ENCODE peak calls at places on chromosomes 4 and X, in eight cellular contexts. G, P, W, L, X, I, J and Q are unnamed samples.

GRCh38 chrX:153687121-153688039 is at the start of gene SLC6A8:
- DNase-seq in G (peak; percentile 57), P (no peak), W (peak; percentile 50), L (peak; percentile 54), X (peak; percentile 90), I (no peak), J (no peak), Q (peak; percentile 83)

GRCh38 chr4:154928640-154929257 is 147.7 kb downstream of the RBM46 start:
- DNase-seq in G (no peak), P (no peak), W (no peak), L (peak; percentile 73), X (no peak), I (no peak), J (peak; percentile 8), Q (no peak)

GRCh38 chr4:140223056-140223810 is 69.2 kb upstream of the MAML3 start:
- DNase-seq in G (no peak), P (no peak), W (no peak), L (peak; percentile 68), X (no peak), I (no peak), J (peak; percentile 50), Q (no peak)

GRCh38 chr4:151744614-151745013 is 16.2 kb downstream of the GATB start:
- DNase-seq in G (no peak), P (no peak), W (no peak), L (peak; percentile 96), X (no peak), I (no peak), J (peak; percentile 96), Q (no peak)

GRCh38 chr4:82758701-82759685 is 39.6 kb downstream of the SCD5 start:
- DNase-seq in G (no peak), P (no peak), W (no peak), L (no peak), X (peak; percentile 61), I (no peak), J (no peak), Q (peak; percentile 68)

GRCh38 chr4:12961713-12962112 is 522.4 kb downstream of the RAB28 start:
- DNase-seq in G (no peak), P (no peak), W (no peak), L (no peak), X (no peak), I (no peak), J (no peak), Q (no peak)

GRCh38 chr4:164139291-164139690 is 614.6 kb upstream of the SMIM31 start:
- DNase-seq in G (no peak), P (no peak), W (no peak), L (no peak), X (no peak), I (no peak), J (no peak), Q (no peak)

GRCh38 chr4:54657194-54657555 is 582 bp upstream of the KIT start:
- DNase-seq in G (peak; percentile 86), P (no peak), W (no peak), L (no peak), X (no peak), I (peak; percentile 4), J (no peak), Q (no peak)

GRCh38 chr4:41880840-41881831 is 54.1 kb upstream of the TMEM33 start:
- DNase-seq in G (no peak), P (peak; percentile 80), W (no peak), L (peak; percentile 11), X (peak; percentile 81), I (no peak), J (no peak), Q (no peak)

GRCh38 chrX:137569470-137569891 is 3.6 kb downstream of the ZIC3 start:
- DNase-seq in G (no peak), P (no peak), W (no peak), L (no peak), X (no peak), I (no peak), J (no peak), Q (no peak)

GRCh38 chr4:54571762-54572542 is 85.8 kb upstream of the KIT start:
- DNase-seq in G (no peak), P (no peak), W (no peak), L (no peak), X (no peak), I (no peak), J (no peak), Q (no peak)

GRCh38 chrX:132956421-132957210 is 1.8 kb downstream of the HS6ST2 start:
- DNase-seq in G (no peak), P (no peak), W (no peak), L (no peak), X (peak; percentile 70), I (no peak), J (no peak), Q (no peak)

GRCh38 chr4:114137984-114138383 is 158.5 kb upstream of the ARSJ start:
- DNase-seq in G (no peak), P (no peak), W (no peak), L (no peak), X (no peak), I (no peak), J (no peak), Q (no peak)

GRCh38 chrX:44876076-44876475 is 3.1 kb downstream of the KDM6A start:
- DNase-seq in G (no peak), P (no peak), W (no peak), L (peak; percentile 24), X (no peak), I (no peak), J (peak; percentile 6), Q (no peak)

GRCh38 chr4:73701116-73701515 is 39.3 kb upstream of the CXCL8 start:
- DNase-seq in G (no peak), P (no peak), W (no peak), L (peak; percentile 74), X (no peak), I (no peak), J (peak; percentile 20), Q (no peak)

GRCh38 chrX:19627533-19627932 is 112.2 kb upstream of the MAP3K15 start:
- DNase-seq in G (no peak), P (no peak), W (no peak), L (peak; percentile 22), X (no peak), I (no peak), J (peak; percentile 50), Q (no peak)

GRCh38 chr4:38411092-38411491 is 252.9 kb upstream of the KLF3 start:
- DNase-seq in G (no peak), P (no peak), W (no peak), L (no peak), X (no peak), I (no peak), J (no peak), Q (no peak)

GRCh38 chr4:186204103-186204559 is 12.8 kb downstream of the CYP4V2 start:
- DNase-seq in G (no peak), P (no peak), W (peak; percentile 34), L (no peak), X (no peak), I (no peak), J (no peak), Q (no peak)

GRCh38 chr4:70452946-70453345 is 19.1 kb upstream of the MUC7 start:
- DNase-seq in G (no peak), P (no peak), W (no peak), L (no peak), X (no peak), I (no peak), J (no peak), Q (no peak)

GRCh38 chr4:3405176-3405575 is 36.6 kb upstream of the HGFAC start:
- DNase-seq in G (no peak), P (peak; percentile 81), W (no peak), L (no peak), X (no peak), I (no peak), J (no peak), Q (peak; percentile 71)

GRCh38 chr4:4693258-4693657 is 151.4 kb upstream of the STX18 start:
- DNase-seq in G (no peak), P (no peak), W (no peak), L (peak; percentile 32), X (no peak), I (no peak), J (peak; percentile 70), Q (no peak)

GRCh38 chr4:7189066-7189465 is 3.3 kb upstream of the SORCS2 start:
- DNase-seq in G (no peak), P (peak; percentile 51), W (no peak), L (no peak), X (no peak), I (no peak), J (no peak), Q (peak; percentile 50)

GRCh38 chr4:24730256-24731001 is 64.9 kb upstream of the SOD3 start:
- DNase-seq in G (no peak), P (peak; percentile 95), W (peak; percentile 56), L (peak; percentile 7), X (peak; percentile 85), I (no peak), J (peak; percentile 18), Q (peak; percentile 86)

GRCh38 chr4:155899891-155900290 is 3.6 kb upstream of the TDO2 start:
- DNase-seq in G (no peak), P (no peak), W (no peak), L (no peak), X (no peak), I (no peak), J (no peak), Q (no peak)

GRCh38 chrX:134622813-134623185 is 35.5 kb downstream of the PLAC1 start:
- DNase-seq in G (no peak), P (no peak), W (no peak), L (no peak), X (no peak), I (no peak), J (peak; percentile 13), Q (no peak)

GRCh38 chrX:38578152-38578551 is 16.8 kb downstream of the TSPAN7 start:
- DNase-seq in G (no peak), P (no peak), W (no peak), L (no peak), X (no peak), I (no peak), J (no peak), Q (no peak)

GRCh38 chr4:89263265-89263664 is 44.3 kb downstream of the GPRIN3 start:
- DNase-seq in G (no peak), P (no peak), W (no peak), L (no peak), X (no peak), I (no peak), J (no peak), Q (no peak)

GRCh38 chr4:58809366-58809765 is 1699.2 kb upstream of the IGFBP7 start:
- DNase-seq in G (no peak), P (no peak), W (no peak), L (no peak), X (no peak), I (no peak), J (no peak), Q (no peak)

GRCh38 chrX:45768666-45769065 is 568.0 kb upstream of the DIPK2B start:
- DNase-seq in G (no peak), P (no peak), W (no peak), L (peak; percentile 32), X (no peak), I (no peak), J (no peak), Q (no peak)

GRCh38 chr4:142191901-142192300 is 555.5 kb downstream of the IL15 start:
- DNase-seq in G (no peak), P (no peak), W (no peak), L (peak; percentile 41), X (no peak), I (no peak), J (no peak), Q (no peak)

GRCh38 chrX:53969540-53969939 is 74.7 kb downstream of the PHF8 start:
- DNase-seq in G (no peak), P (no peak), W (no peak), L (no peak), X (no peak), I (no peak), J (no peak), Q (no peak)

GRCh38 chr4:55116450-55116849 is 8.9 kb downstream of the KDR start:
- DNase-seq in G (no peak), P (no peak), W (no peak), L (peak; percentile 63), X (no peak), I (no peak), J (peak; percentile 57), Q (no peak)